ENCODE peak calls at places on chromosomes 12 and 14, in five cellular contexts. Q is tibial artery; P is C1 segment of cervical spinal cord; A is NCI-H1092; G is CD8-positive, alpha-beta T cell. T is an unnamed sample.

GRCh38 chr12:1939745-1940607 is 21.5 kb upstream of the CACNA2D4 start:
- DNase-seq in Q (peak; percentile 89), P (no peak), A (peak; percentile 80), G (peak; percentile 91), T (peak; percentile 85)

GRCh38 chr12:58416211-58416610 is 474.8 kb downstream of the ATP23 start:
- DNase-seq in Q (no peak), P (no peak), A (no peak), G (no peak), T (no peak)

GRCh38 chr14:76282581-76282980 is 93.4 kb upstream of the ESRRB start:
- DNase-seq in Q (no peak), P (no peak), A (no peak), G (no peak), T (no peak)

GRCh38 chr12:52041695-52042123 is 9.5 kb upstream of the NR4A1 start:
- DNase-seq in Q (no peak), P (no peak), A (no peak), G (no peak), T (no peak)

GRCh38 chr12:47014474-47014873 is 64.9 kb upstream of the PCED1B start:
- DNase-seq in Q (no peak), P (no peak), A (no peak), G (no peak), T (no peak)

GRCh38 chr12:7156259-7157197 is 26.4 kb downstream of the CLSTN3 start:
- DNase-seq in Q (no peak), P (no peak), A (no peak), G (no peak), T (no peak)

GRCh38 chr14:35879654-35880249 is 53.6 kb downstream of the BRMS1L start:
- DNase-seq in Q (no peak), P (no peak), A (peak; percentile 2), G (no peak), T (no peak)

GRCh38 chr14:104820669-104821228 is 19.8 kb downstream of the ZBTB42 start:
- DNase-seq in Q (peak; percentile 25), P (no peak), A (no peak), G (no peak), T (peak; percentile 71)

GRCh38 chr12:130581782-130582181 is 134.3 kb downstream of the RIMBP2 start:
- DNase-seq in Q (no peak), P (no peak), A (no peak), G (no peak), T (no peak)

GRCh38 chr12:66883545-66883944 is 204.7 kb upstream of the GRIP1 start:
- DNase-seq in Q (no peak), P (no peak), A (no peak), G (no peak), T (no peak)

GRCh38 chr14:68692916-68693771 is 99.7 kb downstream of the ZFP36L1 start:
- DNase-seq in Q (peak; percentile 38), P (no peak), A (no peak), G (no peak), T (no peak)

GRCh38 chr14:68466491-68466977 is 326.3 kb downstream of the ZFP36L1 start:
- DNase-seq in Q (peak; percentile 31), P (no peak), A (no peak), G (no peak), T (no peak)

GRCh38 chr12:72139411-72139810 is 132.8 kb upstream of the TRHDE start:
- DNase-seq in Q (no peak), P (no peak), A (no peak), G (no peak), T (no peak)

GRCh38 chr12:92122941-92123779 is 22.5 kb downstream of the BTG1 start:
- DNase-seq in Q (no peak), P (no peak), A (no peak), G (no peak), T (no peak)

GRCh38 chr14:100214768-100215079 is 24.2 kb upstream of the YY1 start:
- DNase-seq in Q (no peak), P (no peak), A (no peak), G (no peak), T (no peak)

GRCh38 chr12:132444957-132445883 is 44.7 kb upstream of the FBRSL1 start:
- DNase-seq in Q (peak; percentile 39), P (no peak), A (no peak), G (peak; percentile 70), T (no peak)

GRCh38 chr14:103372552-103373304 is 12.5 kb upstream of the MARK3 start:
- DNase-seq in Q (no peak), P (no peak), A (no peak), G (no peak), T (no peak)